ENCODE peak calls at places on chromosome 18, in ten cellular contexts. J is myocyte; S is activated CD4-positive, alpha-beta T cell treated with anti-CD3 and anti-CD28 coated beads, Interleukin-2, amount 50 U/mL, for 1 hour; Z is cardiac septum; Q is stimulated activated CD4-positive, alpha-beta T cell treated with anti-CD3 and anti-CD28 coated beads, TNF-alpha, amount 100 ng/mL, for 4 hours; K is CD4-positive, alpha-beta T cell; P is transverse colon; O is NCI-H1105; R is WTC11; W is hepatocyte. Y is an unnamed sample.

GRCh38 chr18:3747176-3747973 is 297.4 kb downstream of the TGIF1 start:
- DNase-seq in J (no peak), S (no peak), Z (no peak), Q (no peak), K (no peak), P (no peak), O (no peak), R (no peak), W (no peak), Y (no peak)

GRCh38 chr18:2984703-2985261 is 28.2 kb downstream of the LPIN2 start:
- DNase-seq in J (no peak), S (no peak), Z (no peak), Q (no peak), K (no peak), P (peak; percentile 84), O (no peak), R (no peak), W (peak; percentile 77), Y (no peak)

GRCh38 chr18:7567487-7568425 is 640 bp downstream of the PTPRM start:
- DNase-seq in J (peak; percentile 69), S (no peak), Z (peak; percentile 78), Q (no peak), K (no peak), P (peak; percentile 27), O (no peak), R (peak; percentile 58), W (peak; percentile 77), Y (no peak)

GRCh38 chr18:26642461-26643348 is 94.4 kb upstream of the KCTD1 start:
- DNase-seq in J (no peak), S (no peak), Z (no peak), Q (no peak), K (no peak), P (no peak), O (no peak), R (no peak), W (no peak), Y (no peak)

GRCh38 chr18:1499265-1499664 is 594.6 kb downstream of the ADCYAP1 start:
- DNase-seq in J (no peak), S (no peak), Z (no peak), Q (no peak), K (no peak), P (no peak), O (no peak), R (no peak), W (no peak), Y (no peak)

GRCh38 chr18:80196528-80197320 is 50.6 kb downstream of the PARD6G start:
- DNase-seq in J (no peak), S (no peak), Z (no peak), Q (no peak), K (no peak), P (no peak), O (no peak), R (no peak), W (peak; percentile 58), Y (no peak)

GRCh38 chr18:48749768-48750167 is 201.0 kb downstream of the SMAD7 start:
- DNase-seq in J (peak; percentile 83), S (no peak), Z (peak; percentile 86), Q (no peak), K (no peak), P (no peak), O (no peak), R (no peak), W (no peak), Y (no peak)

GRCh38 chr18:49170925-49171509 is 220.3 kb upstream of the SMAD7 start:
- DNase-seq in J (no peak), S (no peak), Z (no peak), Q (no peak), K (no peak), P (no peak), O (no peak), R (no peak), W (no peak), Y (no peak)

GRCh38 chr18:3623769-3624545 is 174.0 kb downstream of the TGIF1 start:
- DNase-seq in J (peak; percentile 97), S (no peak), Z (peak; percentile 88), Q (no peak), K (no peak), P (peak; percentile 85), O (no peak), R (peak; percentile 45), W (peak; percentile 85), Y (no peak)

GRCh38 chr18:75220786-75221355 is 10.3 kb downstream of the TSHZ1 start:
- DNase-seq in J (no peak), S (no peak), Z (no peak), Q (no peak), K (no peak), P (no peak), O (no peak), R (no peak), W (no peak), Y (peak; percentile 40)

GRCh38 chr18:23585007-23585871 is 1.1 kb downstream of the NPC1 start:
- DNase-seq in J (peak; percentile 24), S (no peak), Z (no peak), Q (no peak), K (no peak), P (peak; percentile 13), O (no peak), R (no peak), W (peak; percentile 54), Y (no peak)